ENCODE peak calls at places on chromosomes 16 and 17, in five cellular contexts. E is transverse colon; I is iris pigment epithelial cell; D is progenitor cell of endocrine pancreas; K is activated CD4-positive, alpha-beta T cell treated with anti-CD3 and anti-CD28 coated beads for 1 hour. S is an unnamed sample.

GRCh38 chr16:78666318-78666717 is 566.9 kb downstream of the WWOX start:
- DNase-seq in E (no peak), K (no peak), I (no peak), D (no peak), S (no peak)

GRCh38 chr17:27630607-27631408 is at the start of gene LGALS9:
- DNase-seq in K (peak), D (no peak), I (peak), E (peak), S (no peak)

GRCh38 chr17:12422632-12423031 is 243.1 kb upstream of the MYOCD start:
- DNase-seq in K (no peak), D (no peak), E (peak), I (no peak), S (no peak)

GRCh38 chr17:7614422-7615264 is at the start of gene FXR2:
- DNase-seq in I (peak), E (peak), K (peak), D (peak), S (peak)

GRCh38 chr17:6853764-6854442 is 22.4 kb upstream of the TEKT1 start:
- DNase-seq in I (no peak), K (no peak), E (no peak), D (no peak), S (no peak)

GRCh38 chr17:43961954-43962353 is 8.2 kb upstream of the PYY start:
- DNase-seq in K (no peak), I (no peak), D (no peak), E (no peak), S (no peak)

GRCh38 chr16:69823831-69824563 is 61.9 kb downstream of the WWP2 start:
- DNase-seq in K (no peak), D (no peak), I (no peak), E (peak), S (no peak)

GRCh38 chr16:22207715-22208360 is 1.8 kb downstream of the EEF2K start:
- DNase-seq in E (no peak), I (no peak), K (no peak), D (no peak), S (no peak)

GRCh38 chr16:11507991-11508390 is 78.7 kb downstream of the LITAF start:
- DNase-seq in D (no peak), K (no peak), I (no peak), E (no peak), S (no peak)

GRCh38 chr17:20968913-20969616 is 73.7 kb downstream of the USP22 start:
- DNase-seq in E (no peak), D (no peak), K (no peak), I (no peak), S (no peak)

GRCh38 chr17:77616243-77616731 is 342.2 kb upstream of the TNRC6C start:
- DNase-seq in K (no peak), I (no peak), E (no peak), D (no peak), S (no peak)

GRCh38 chr16:14564881-14565687 is 65.0 kb downstream of the PARN start:
- DNase-seq in E (no peak), K (no peak), D (no peak), I (peak), S (peak)

GRCh38 chr17:64020068-64020766 is at the start of gene ICAM2:
- DNase-seq in E (peak), I (no peak), K (peak), D (no peak), S (no peak)

GRCh38 chr16:7363397-7364053 is 30.9 kb downstream of the RBFOX1 start:
- DNase-seq in D (no peak), I (no peak), K (no peak), E (no peak), S (no peak)

GRCh38 chr17:31550389-31551056 is 159.0 kb downstream of the RAB11FIP4 start:
- DNase-seq in I (no peak), D (no peak), E (no peak), K (no peak), S (no peak)

GRCh38 chr17:58530655-58531054 is 16.2 kb upstream of the MTMR4 start:
- DNase-seq in K (no peak), D (no peak), I (no peak), E (no peak), S (no peak)

GRCh38 chr17:78040561-78041400 is 82.3 kb downstream of the TNRC6C start:
- DNase-seq in K (peak), D (no peak), E (peak), I (peak), S (peak)

GRCh38 chr17:56903560-56903959 is 10.3 kb downstream of the TRIM25 start:
- DNase-seq in D (no peak), K (no peak), I (no peak), E (no peak), S (no peak)

GRCh38 chr17:74389094-74389753 is 21.9 kb downstream of the GPR142 start:
- DNase-seq in I (no peak), K (no peak), E (no peak), D (no peak), S (no peak)

GRCh38 chr16:349211-349610 is 3.3 kb downstream of the AXIN1 start:
- DNase-seq in K (no peak), E (no peak), I (no peak), D (no peak), S (no peak)

GRCh38 chr17:81323411-81323868 is 28.3 kb upstream of the SLC38A10 start:
- DNase-seq in I (no peak), D (no peak), E (no peak), K (no peak), S (peak)

GRCh38 chr16:68506331-68507053 is 32.6 kb upstream of the ZFP90 start:
- DNase-seq in D (no peak), K (no peak), E (no peak), I (no peak), S (peak)

S was measured in adipocyte.